ENCODE peak calls at places on chromosomes 7 and 10, in eight cellular contexts. One of them, this sample, is unnamed.

GRCh38 chr10:56266120-56266519 is 94.9 kb downstream of the ZWINT start:
- DNase-seq in prostate gland: no peak
- DNase-seq in transverse colon: no peak
- DNase-seq in sigmoid colon: no peak
- DNase-seq in stomach: no peak
- DNase-seq in GM23338: no peak
- DNase-seq in spleen: no peak
- DNase-seq in GM12891: no peak
- DNase-seq in this sample: no peak

GRCh38 chr7:128910569-128910945 is at the start of gene KCP:
- DNase-seq in prostate gland: no peak
- DNase-seq in transverse colon: no peak
- DNase-seq in sigmoid colon: peak
- DNase-seq in stomach: no peak
- DNase-seq in GM23338: no peak
- DNase-seq in spleen: no peak
- DNase-seq in GM12891: no peak
- DNase-seq in this sample: no peak

GRCh38 chr7:114919587-114919986 is 2.3 kb upstream of the MDFIC start:
- DNase-seq in prostate gland: no peak
- DNase-seq in transverse colon: no peak
- DNase-seq in sigmoid colon: no peak
- DNase-seq in stomach: no peak
- DNase-seq in GM23338: no peak
- DNase-seq in spleen: no peak
- DNase-seq in GM12891: no peak
- DNase-seq in this sample: no peak

GRCh38 chr7:44448922-44449321 is 41.5 kb downstream of the NUDCD3 start:
- DNase-seq in prostate gland: no peak
- DNase-seq in transverse colon: no peak
- DNase-seq in sigmoid colon: no peak
- DNase-seq in stomach: no peak
- DNase-seq in GM23338: no peak
- DNase-seq in spleen: no peak
- DNase-seq in GM12891: no peak
- DNase-seq in this sample: no peak

GRCh38 chr7:143013473-143013872 is 13.5 kb downstream of the OR9A2 start:
- DNase-seq in prostate gland: no peak
- DNase-seq in transverse colon: no peak
- DNase-seq in sigmoid colon: no peak
- DNase-seq in stomach: no peak
- DNase-seq in GM23338: no peak
- DNase-seq in spleen: no peak
- DNase-seq in GM12891: no peak
- DNase-seq in this sample: no peak

GRCh38 chr10:79335470-79336235 is 11.6 kb upstream of the PPIF start:
- DNase-seq in prostate gland: no peak
- DNase-seq in transverse colon: no peak
- DNase-seq in sigmoid colon: no peak
- DNase-seq in stomach: no peak
- DNase-seq in GM23338: no peak
- DNase-seq in spleen: no peak
- DNase-seq in GM12891: no peak
- DNase-seq in this sample: no peak

GRCh38 chr7:79622781-79623180 is 169.3 kb upstream of the MAGI2 start:
- DNase-seq in prostate gland: no peak
- DNase-seq in transverse colon: no peak
- DNase-seq in sigmoid colon: no peak
- DNase-seq in stomach: no peak
- DNase-seq in GM23338: no peak
- DNase-seq in spleen: no peak
- DNase-seq in GM12891: no peak
- DNase-seq in this sample: peak

GRCh38 chr10:86553639-86554038 is 32.0 kb upstream of the WAPL start:
- DNase-seq in prostate gland: no peak
- DNase-seq in transverse colon: no peak
- DNase-seq in sigmoid colon: no peak
- DNase-seq in stomach: no peak
- DNase-seq in GM23338: no peak
- DNase-seq in spleen: no peak
- DNase-seq in GM12891: no peak
- DNase-seq in this sample: no peak

GRCh38 chr7:44661233-44661632 is 54.8 kb downstream of the OGDH start:
- DNase-seq in prostate gland: no peak
- DNase-seq in transverse colon: no peak
- DNase-seq in sigmoid colon: no peak
- DNase-seq in stomach: no peak
- DNase-seq in GM23338: no peak
- DNase-seq in spleen: no peak
- DNase-seq in GM12891: no peak
- DNase-seq in this sample: no peak

GRCh38 chr10:68121862-68122261 is 12.6 kb downstream of the MYPN start:
- DNase-seq in prostate gland: no peak
- DNase-seq in transverse colon: no peak
- DNase-seq in sigmoid colon: no peak
- DNase-seq in stomach: no peak
- DNase-seq in GM23338: no peak
- DNase-seq in spleen: no peak
- DNase-seq in GM12891: no peak
- DNase-seq in this sample: no peak

GRCh38 chr10:125720002-125720382 is 483 bp downstream of the EDRF1 start:
- DNase-seq in prostate gland: no peak
- DNase-seq in transverse colon: no peak
- DNase-seq in sigmoid colon: no peak
- DNase-seq in stomach: no peak
- DNase-seq in GM23338: no peak
- DNase-seq in spleen: no peak
- DNase-seq in GM12891: no peak
- DNase-seq in this sample: no peak

GRCh38 chr10:42952931-42953683 is 123.8 kb upstream of the RET start:
- DNase-seq in prostate gland: no peak
- DNase-seq in transverse colon: no peak
- DNase-seq in sigmoid colon: peak
- DNase-seq in stomach: peak
- DNase-seq in GM23338: no peak
- DNase-seq in spleen: peak
- DNase-seq in GM12891: no peak
- DNase-seq in this sample: no peak

GRCh38 chr10:96276831-96277230 is 5.5 kb upstream of the BLNK start:
- DNase-seq in prostate gland: no peak
- DNase-seq in transverse colon: no peak
- DNase-seq in sigmoid colon: no peak
- DNase-seq in stomach: no peak
- DNase-seq in GM23338: no peak
- DNase-seq in spleen: no peak
- DNase-seq in GM12891: no peak
- DNase-seq in this sample: no peak

GRCh38 chr7:44194069-44194468 is 4.8 kb upstream of the GCK start:
- DNase-seq in prostate gland: no peak
- DNase-seq in transverse colon: no peak
- DNase-seq in sigmoid colon: no peak
- DNase-seq in stomach: no peak
- DNase-seq in GM23338: no peak
- DNase-seq in spleen: no peak
- DNase-seq in GM12891: no peak
- DNase-seq in this sample: no peak

GRCh38 chr7:141203177-141203576 is 129.3 kb downstream of the TMEM178B start:
- DNase-seq in prostate gland: no peak
- DNase-seq in transverse colon: no peak
- DNase-seq in sigmoid colon: no peak
- DNase-seq in stomach: no peak
- DNase-seq in GM23338: no peak
- DNase-seq in spleen: no peak
- DNase-seq in GM12891: no peak
- DNase-seq in this sample: no peak

GRCh38 chr7:99562114-99562784 is 3.8 kb downstream of the ZNF655 start:
- DNase-seq in prostate gland: no peak
- DNase-seq in transverse colon: no peak
- DNase-seq in sigmoid colon: no peak
- DNase-seq in stomach: no peak
- DNase-seq in GM23338: no peak
- DNase-seq in spleen: no peak
- DNase-seq in GM12891: no peak
- DNase-seq in this sample: no peak

GRCh38 chr7:99563650-99564049 is 5.2 kb downstream of the ZNF655 start:
- DNase-seq in prostate gland: no peak
- DNase-seq in transverse colon: no peak
- DNase-seq in sigmoid colon: no peak
- DNase-seq in stomach: no peak
- DNase-seq in GM23338: no peak
- DNase-seq in spleen: no peak
- DNase-seq in GM12891: no peak
- DNase-seq in this sample: no peak

GRCh38 chr7:99560834-99561734 is 2.6 kb downstream of the ZNF655 start:
- DNase-seq in prostate gland: no peak
- DNase-seq in transverse colon: no peak
- DNase-seq in sigmoid colon: no peak
- DNase-seq in stomach: no peak
- DNase-seq in GM23338: no peak
- DNase-seq in spleen: no peak
- DNase-seq in GM12891: no peak
- DNase-seq in this sample: no peak

GRCh38 chr7:99561735-99562051 is 3.3 kb downstream of the ZNF655 start:
- DNase-seq in prostate gland: no peak
- DNase-seq in transverse colon: no peak
- DNase-seq in sigmoid colon: no peak
- DNase-seq in stomach: no peak
- DNase-seq in GM23338: no peak
- DNase-seq in spleen: no peak
- DNase-seq in GM12891: no peak
- DNase-seq in this sample: no peak

GRCh38 chr7:99562832-99563231 is 4.4 kb downstream of the ZNF655 start:
- DNase-seq in prostate gland: no peak
- DNase-seq in transverse colon: peak
- DNase-seq in sigmoid colon: no peak
- DNase-seq in stomach: no peak
- DNase-seq in GM23338: no peak
- DNase-seq in spleen: no peak
- DNase-seq in GM12891: no peak
- DNase-seq in this sample: peak
- TF ChIP-seq POLR2AphosphoS5 in prostate gland: no peak
- TF ChIP-seq POLR2AphosphoS5 in transverse colon: peak
- TF ChIP-seq POLR2AphosphoS5 in sigmoid colon: no peak
- TF ChIP-seq POLR2AphosphoS5 in stomach: peak
- TF ChIP-seq POLR2AphosphoS5 in GM23338: no peak
- TF ChIP-seq POLR2AphosphoS5 in spleen: no peak
- TF ChIP-seq POLR2AphosphoS5 in GM12891: no peak
- TF ChIP-seq POLR2AphosphoS5 in this sample: no peak

DNA sequence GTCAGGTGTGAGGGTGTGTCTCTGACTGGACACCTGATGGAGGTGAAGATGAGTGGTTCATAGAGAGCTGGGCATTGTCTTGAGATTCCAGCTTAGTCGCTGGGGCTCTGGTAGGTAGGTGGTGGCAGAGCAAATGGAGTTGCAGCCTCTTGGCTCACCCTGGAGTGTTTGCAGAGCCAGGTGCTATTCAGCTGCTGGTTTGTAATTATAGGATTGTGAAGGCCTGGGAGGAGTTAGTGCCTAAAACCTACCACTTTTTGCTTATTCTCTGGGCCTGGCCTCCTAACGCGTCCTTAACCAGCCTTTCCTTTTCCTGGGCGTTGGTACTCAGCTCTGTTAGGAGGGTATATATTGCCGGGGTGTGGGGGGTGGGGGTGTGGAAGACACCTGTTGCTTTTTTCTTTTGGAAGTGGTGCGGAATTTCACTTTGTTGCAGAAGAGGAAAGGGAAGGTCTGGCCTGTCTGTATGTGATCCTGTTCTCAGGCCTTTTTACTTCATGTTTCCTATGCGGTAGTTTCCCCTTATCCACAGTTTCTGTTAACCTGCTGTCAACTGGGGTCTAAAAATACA is 3.2 kb downstream of the PPRC1 start:
- DNase-seq in prostate gland: no peak
- DNase-seq in transverse colon: no peak
- DNase-seq in sigmoid colon: no peak
- DNase-seq in stomach: no peak
- DNase-seq in GM23338: no peak
- DNase-seq in spleen: peak
- DNase-seq in GM12891: no peak
- DNase-seq in this sample: no peak
- TF ChIP-seq POLR2AphosphoS5 in prostate gland: no peak
- TF ChIP-seq POLR2AphosphoS5 in transverse colon: no peak
- TF ChIP-seq POLR2AphosphoS5 in sigmoid colon: no peak
- TF ChIP-seq POLR2AphosphoS5 in stomach: no peak
- TF ChIP-seq POLR2AphosphoS5 in GM23338: no peak
- TF ChIP-seq POLR2AphosphoS5 in spleen: no peak
- TF ChIP-seq POLR2AphosphoS5 in GM12891: no peak
- TF ChIP-seq POLR2AphosphoS5 in this sample: no peak

DNA sequence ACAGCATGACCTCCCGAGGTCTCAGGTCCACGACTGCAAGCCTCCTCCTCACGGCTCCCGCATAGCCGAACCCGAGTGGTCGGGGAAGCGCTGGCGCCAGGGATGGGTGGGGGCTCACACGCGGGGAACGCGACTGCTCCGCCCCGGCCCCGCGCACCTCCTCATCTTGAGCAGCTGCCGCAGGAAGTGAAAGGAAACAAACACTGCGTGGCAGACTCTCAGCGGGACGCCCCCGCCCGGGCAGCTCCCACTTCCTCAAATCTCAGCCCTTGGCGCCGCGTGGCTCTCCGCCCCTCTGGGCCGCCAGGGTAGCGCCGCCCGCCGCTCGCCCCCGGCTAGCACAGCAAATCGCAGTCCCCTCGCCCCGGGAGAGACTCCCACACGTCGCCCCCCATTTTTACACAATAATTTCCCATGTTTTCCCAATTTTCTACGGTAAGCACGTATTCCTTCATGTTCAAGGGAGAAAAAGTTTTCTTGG is at the start of gene TMEM243:
- DNase-seq in prostate gland: peak
- DNase-seq in transverse colon: peak
- DNase-seq in sigmoid colon: peak
- DNase-seq in stomach: peak
- DNase-seq in GM23338: peak
- DNase-seq in spleen: peak
- DNase-seq in GM12891: peak
- DNase-seq in this sample: no peak
- TF ChIP-seq POLR2AphosphoS5 in prostate gland: peak
- TF ChIP-seq POLR2AphosphoS5 in transverse colon: peak
- TF ChIP-seq POLR2AphosphoS5 in sigmoid colon: peak
- TF ChIP-seq POLR2AphosphoS5 in stomach: peak
- TF ChIP-seq POLR2AphosphoS5 in GM23338: no peak
- TF ChIP-seq POLR2AphosphoS5 in spleen: peak
- TF ChIP-seq POLR2AphosphoS5 in GM12891: peak
- TF ChIP-seq POLR2AphosphoS5 in this sample: no peak

DNA sequence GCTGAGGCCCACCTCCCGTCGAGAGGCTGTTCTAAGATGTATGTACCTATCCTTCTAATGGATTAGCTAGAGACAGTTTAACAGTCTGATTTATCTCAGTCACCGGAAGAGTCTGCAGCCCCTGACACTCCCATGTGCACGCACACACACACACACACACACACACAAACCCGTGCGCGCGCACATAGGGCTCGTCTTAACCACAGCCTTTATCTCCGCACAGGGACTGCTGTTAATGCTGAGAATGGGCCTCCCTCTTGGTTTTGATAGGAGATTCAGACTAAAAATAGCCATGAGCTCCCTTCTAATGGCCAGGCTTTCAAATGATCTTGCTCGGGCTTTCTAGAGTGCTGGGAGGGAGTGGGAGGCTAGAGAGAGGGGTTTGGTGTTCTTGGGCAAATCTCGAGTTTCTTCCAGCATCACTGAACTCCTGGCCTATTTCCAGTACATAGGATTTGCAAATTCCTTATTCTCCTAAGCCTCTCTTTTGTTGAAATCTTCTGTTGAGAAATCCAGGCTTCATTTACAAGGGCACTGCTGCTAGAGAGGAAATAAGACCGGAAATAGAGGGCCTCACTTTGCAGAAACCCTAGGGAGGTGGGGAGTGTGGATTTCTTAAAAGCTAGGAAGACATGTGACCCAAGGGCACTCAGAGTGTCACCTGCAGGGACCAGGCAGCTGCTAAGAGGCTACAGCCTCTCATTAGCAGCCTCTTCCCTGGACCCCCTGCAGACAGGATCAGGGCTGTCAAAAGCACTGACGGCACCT is 2.4 kb downstream of the TMEM72 start:
- DNase-seq in prostate gland: no peak
- DNase-seq in transverse colon: no peak
- DNase-seq in sigmoid colon: no peak
- DNase-seq in stomach: no peak
- DNase-seq in GM23338: no peak
- DNase-seq in spleen: no peak
- DNase-seq in GM12891: no peak
- DNase-seq in this sample: no peak
- TF ChIP-seq POLR2AphosphoS5 in prostate gland: no peak
- TF ChIP-seq POLR2AphosphoS5 in transverse colon: no peak
- TF ChIP-seq POLR2AphosphoS5 in sigmoid colon: no peak
- TF ChIP-seq POLR2AphosphoS5 in stomach: no peak
- TF ChIP-seq POLR2AphosphoS5 in GM23338: no peak
- TF ChIP-seq POLR2AphosphoS5 in spleen: no peak
- TF ChIP-seq POLR2AphosphoS5 in GM12891: no peak
- TF ChIP-seq POLR2AphosphoS5 in this sample: no peak